ENCODE peak calls at places on chromosomes 4 and X, in seven cellular contexts. W is cardiac fibroblast, Y is astrocyte of the cerebellum, F is tibial nerve, E is T-helper 9 cell, S is NCI-H2081, O is T1000. A is an unnamed sample.

GRCh38 chr4:1410491-1411325 is 4.5 kb upstream of the NKX1-1 start:
- DNase-seq in W (peak; percentile 24), Y (no peak), F (no peak), E (peak; percentile 16), S (no peak), O (peak; percentile 42), A (no peak)

GRCh38 chrX:48540015-48540350 is 469 bp downstream of the TBC1D25 start:
- DNase-seq in W (peak; percentile 41), Y (no peak), F (peak; percentile 52), E (peak; percentile 40), S (peak; percentile 47), O (no peak), A (no peak)

GRCh38 chr4:80255374-80256095 is 10.9 kb upstream of the FGF5 start:
- DNase-seq in W (peak; percentile 47), Y (no peak), F (no peak), E (no peak), S (no peak), O (no peak), A (no peak)

GRCh38 chr4:142817442-142817841 is 28.7 kb downstream of the INPP4B start:
- DNase-seq in W (peak; percentile 93), Y (peak; percentile 88), F (peak; percentile 12), E (no peak), S (no peak), O (peak; percentile 32), A (peak; percentile 89)

GRCh38 chrX:37912286-37912685 is 64.9 kb upstream of the DYNLT3 start:
- DNase-seq in W (no peak), Y (no peak), F (no peak), E (no peak), S (no peak), O (no peak), A (no peak)

GRCh38 chr4:1514612-1515011 is 108.4 kb upstream of the NKX1-1 start:
- DNase-seq in W (no peak), Y (no peak), F (no peak), E (no peak), S (no peak), O (no peak), A (no peak)

GRCh38 chr4:2798399-2799301 is 5.8 kb downstream of the SH3BP2 start:
- DNase-seq in W (no peak), Y (no peak), F (no peak), E (no peak), S (no peak), O (no peak), A (no peak)

GRCh38 chr4:102387552-102388150 is 42.4 kb upstream of the SLC39A8 start:
- DNase-seq in W (no peak), Y (no peak), F (no peak), E (no peak), S (no peak), O (no peak), A (no peak)

GRCh38 chr4:118988635-118988972 is 100.0 kb downstream of the SYNPO2 start:
- DNase-seq in W (no peak), Y (no peak), F (no peak), E (no peak), S (no peak), O (no peak), A (no peak)

GRCh38 chrX:46251755-46252154 is 293.5 kb downstream of the ZNF674 start:
- DNase-seq in W (peak; percentile 13), Y (no peak), F (no peak), E (no peak), S (no peak), O (peak; percentile 8), A (no peak)

GRCh38 chr4:53919605-53920004 is 144.8 kb downstream of the CHIC2 start:
- DNase-seq in W (no peak), Y (no peak), F (no peak), E (no peak), S (no peak), O (no peak), A (no peak)

GRCh38 chr4:78313754-78314120 is 237.8 kb upstream of the ANXA3 start:
- DNase-seq in W (no peak), Y (no peak), F (no peak), E (no peak), S (no peak), O (no peak), A (no peak)

GRCh38 chrX:45322382-45322781 is 121.7 kb upstream of the DIPK2B start:
- DNase-seq in W (peak; percentile 87), Y (peak; percentile 71), F (peak; percentile 24), E (no peak), S (peak; percentile 21), O (peak; percentile 21), A (peak; percentile 68)